ENCODE peak calls at places on chromosomes 12 and 14, in ten cellular contexts. N, H, L, T, I, S, K, E, C and O are unnamed samples.

GRCh38 chr14:65070710-65071033 is 31.6 kb downstream of the MAX start:
- DNase-seq in T (peak; percentile 53), K (no peak), H (no peak), I (no peak), N (no peak), S (no peak), E (peak; percentile 69), C (no peak), L (no peak), O (no peak)

GRCh38 chr12:88108021-88108420 is 33.9 kb downstream of the CEP290 start:
- DNase-seq in H (no peak), T (no peak), L (no peak), S (no peak), E (no peak), C (no peak), I (no peak), K (peak; percentile 66), N (no peak), O (peak; percentile 25)

GRCh38 chr14:32588448-32589320 is 259.6 kb downstream of the AKAP6 start:
- DNase-seq in H (no peak), N (no peak), L (peak; percentile 10), T (no peak), K (peak; percentile 82), I (no peak), C (peak; percentile 49), S (no peak), E (no peak), O (peak; percentile 73)

GRCh38 chr12:118922405-118922804 is 58.9 kb upstream of the SRRM4 start:
- DNase-seq in E (no peak), K (no peak), S (no peak), I (no peak), T (no peak), H (no peak), L (no peak), N (no peak), C (peak; percentile 30), O (no peak)

GRCh38 chr12:121227294-121227693 is 17.4 kb downstream of the P2RX4 start:
- DNase-seq in T (peak; percentile 90), N (no peak), I (no peak), S (peak; percentile 82), K (no peak), L (no peak), C (no peak), H (no peak), E (peak; percentile 84), O (no peak)

GRCh38 chr14:84519836-84520235 is 1010.1 kb upstream of the FLRT2 start:
- DNase-seq in C (no peak), T (no peak), E (no peak), S (no peak), I (no peak), H (no peak), N (no peak), K (no peak), L (no peak), O (no peak)

GRCh38 chr14:33661071-33661470 is 289.8 kb downstream of the EGLN3 start:
- DNase-seq in N (no peak), S (no peak), T (no peak), L (no peak), K (no peak), I (no peak), H (no peak), C (no peak), E (no peak), O (no peak)

GRCh38 chr12:50197297-50197727 is 30.1 kb upstream of the CERS5 start:
- DNase-seq in E (no peak), N (no peak), K (peak; percentile 48), H (no peak), C (no peak), S (no peak), I (no peak), T (no peak), L (no peak), O (peak; percentile 59)

GRCh38 chr12:7155471-7156034 is 25.4 kb downstream of the CLSTN3 start:
- DNase-seq in I (no peak), K (no peak), H (no peak), C (no peak), N (no peak), T (no peak), L (no peak), E (no peak), S (peak; percentile 89), O (no peak)

GRCh38 chr14:105487449-105487985 is 831 bp downstream of the CRIP1 start:
- DNase-seq in L (no peak), N (no peak), C (peak; percentile 55), I (no peak), S (peak; percentile 87), K (no peak), T (peak; percentile 62), E (peak; percentile 81), H (peak; percentile 47), O (no peak)

GRCh38 chr12:117583677-117584076 is 222.3 kb upstream of the NOS1 start:
- DNase-seq in N (no peak), I (no peak), L (no peak), E (no peak), S (no peak), T (no peak), H (no peak), C (no peak), K (no peak), O (no peak)

GRCh38 chr12:40312982-40313576 is 88.3 kb downstream of the LRRK2 start:
- DNase-seq in K (peak; percentile 70), L (no peak), T (no peak), I (no peak), S (no peak), E (no peak), C (peak; percentile 47), H (no peak), N (no peak), O (peak; percentile 74)

GRCh38 chr12:58470266-58471010 is 449.9 kb downstream of the LRIG3 start:
- DNase-seq in C (no peak), K (no peak), I (no peak), S (no peak), E (no peak), H (no peak), T (no peak), N (no peak), L (no peak), O (no peak)

GRCh38 chr12:105840384-105840783 is 298.4 kb downstream of the NUAK1 start:
- DNase-seq in I (no peak), C (no peak), N (no peak), T (no peak), L (peak; percentile 60), E (no peak), H (no peak), K (no peak), S (no peak), O (no peak)

GRCh38 chr14:57833304-57833703 is 32.6 kb downstream of the SLC35F4 start:
- DNase-seq in S (no peak), L (no peak), N (peak; percentile 21), K (peak; percentile 87), H (peak; percentile 37), I (peak; percentile 62), E (no peak), T (no peak), C (no peak), O (peak; percentile 96)

GRCh38 chr14:30518867-30519266 is 40.1 kb upstream of the G2E3 start:
- DNase-seq in H (no peak), I (no peak), K (no peak), S (no peak), L (no peak), E (no peak), T (no peak), C (no peak), N (no peak), O (no peak)

GRCh38 chr14:30519961-30520360 is 39.0 kb upstream of the G2E3 start:
- DNase-seq in L (no peak), E (no peak), T (no peak), H (no peak), S (no peak), N (no peak), I (no peak), C (no peak), K (no peak), O (no peak)

GRCh38 chr14:30527196-30527595 is 31.8 kb upstream of the G2E3 start:
- DNase-seq in T (no peak), K (no peak), S (no peak), L (no peak), I (no peak), E (no peak), N (no peak), H (no peak), C (peak; percentile 16), O (no peak)

GRCh38 chr14:30525833-30526232 is 33.1 kb upstream of the G2E3 start:
- DNase-seq in E (no peak), S (no peak), C (no peak), I (no peak), T (no peak), H (no peak), K (peak; percentile 23), N (no peak), L (no peak), O (no peak)

GRCh38 chr14:30521899-30522736 is 36.8 kb upstream of the G2E3 start:
- DNase-seq in H (no peak), L (peak; percentile 20), I (no peak), E (no peak), S (no peak), K (peak; percentile 73), T (no peak), C (peak; percentile 41), N (no peak), O (peak; percentile 71)
- TF ChIP-seq CTCF in H (peak; percentile 54), L (peak; percentile 26), I (peak; percentile 83), E (peak; percentile 71), S (peak; percentile 68), K (peak; percentile 72), T (peak; percentile 66), C (peak; percentile 60), N (peak; percentile 37), O (peak; percentile 85)

GRCh38 chr12:14394317-14395058 is 29.0 kb downstream of the ATF7IP start:
- DNase-seq in S (no peak), C (peak; percentile 78), T (peak; percentile 38), I (peak; percentile 51), K (peak; percentile 91), E (no peak), L (peak; percentile 66), H (no peak), N (no peak), O (peak; percentile 85)
- H3K4me3 ChIP-seq in S (peak overlapping the region; percentile 22), C (no peak overlapping the region), T (peak overlapping the region; percentile 0), I (no peak overlapping the region), K (no peak overlapping the region), E (no peak overlapping the region), L (no peak overlapping the region), H (no peak overlapping the region), N (no peak overlapping the region), O (no peak overlapping the region)

GRCh38 chr12:111347891-111348644 is 20.8 kb downstream of the PHETA1 start:
- DNase-seq in L (no peak), S (no peak), I (no peak), T (no peak), C (no peak), H (no peak), K (no peak), N (no peak), E (no peak), O (no peak)
- TF ChIP-seq CTCF in L (no peak), S (no peak), I (no peak), T (no peak), C (no peak), H (no peak), K (no peak), N (no peak), E (no peak), O (no peak)

DNA sequence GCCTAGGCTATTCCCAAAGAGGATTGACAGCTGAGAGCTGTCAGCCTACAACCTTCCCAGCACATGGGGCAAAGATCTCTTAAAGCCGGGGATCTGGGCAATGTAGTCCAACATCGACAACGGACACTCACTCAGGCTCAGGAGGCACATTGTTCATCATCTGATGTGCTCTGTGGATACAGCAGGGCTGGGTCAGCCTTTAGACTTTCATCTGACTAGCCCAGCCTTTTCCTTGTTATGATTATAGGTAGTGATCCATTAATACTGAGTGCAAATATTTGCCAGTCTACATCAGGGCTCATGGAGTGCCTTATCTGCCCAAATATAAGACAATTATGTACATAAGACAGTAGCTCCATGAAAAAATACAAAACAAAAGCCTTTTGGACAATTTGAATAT is 248.2 kb upstream of the FOXN3 start:
- DNase-seq in K (no peak), L (no peak), H (no peak), T (no peak), C (no peak), I (no peak), S (no peak), E (no peak), N (no peak), O (no peak)
- H3K4me3 ChIP-seq in K (no peak overlapping the region), L (no peak overlapping the region), H (no peak overlapping the region), T (no peak overlapping the region), C (no peak overlapping the region), I (no peak overlapping the region), S (no peak overlapping the region), E (no peak overlapping the region), N (no peak overlapping the region), O (no peak overlapping the region)